ENCODE peak calls at places on chromosomes 7 and 10, in five cellular contexts. Z is body of pancreas, J is IMR-90, H is ovary, D is sigmoid colon. P is an unnamed sample.
A peak's percentile ranks its signal among the peaks of the same experiment; 100 is the strongest.

GRCh38 chr10:28492093-28492492 is 40.8 kb upstream of the WAC start:
- DNase-seq in Z (no peak), H (no peak), D (no peak), J (no peak), P (no peak)

GRCh38 chr10:103854265-103854686 is 1.1 kb downstream of the SH3PXD2A start:
- DNase-seq in D (no peak), Z (no peak), H (peak; percentile 63), J (no peak), P (peak; percentile 28)

GRCh38 chr7:83646027-83646426 is 2.9 kb downstream of the SEMA3E start:
- DNase-seq in J (no peak), D (no peak), H (no peak), Z (no peak), P (no peak)

GRCh38 chr10:132885451-132886210 is 56.7 kb downstream of the CFAP46 start:
- DNase-seq in D (peak; percentile 41), Z (no peak), J (no peak), H (no peak), P (no peak)

GRCh38 chr7:47915066-47915976 is 32.9 kb downstream of the PKD1L1 start:
- DNase-seq in D (no peak), H (no peak), Z (no peak), J (no peak), P (no peak)

GRCh38 chr10:2890093-2890492 is 177.3 kb upstream of the PFKP start:
- DNase-seq in H (no peak), Z (no peak), J (no peak), D (no peak), P (no peak)

GRCh38 chr10:44913312-44914079 is 2.4 kb downstream of the TMEM72 start:
- DNase-seq in J (no peak), H (no peak), D (no peak), Z (no peak), P (no peak)

GRCh38 chr7:30733216-30733615 is 18.7 kb upstream of the INMT start:
- DNase-seq in J (no peak), Z (no peak), H (no peak), D (no peak), P (no peak)

GRCh38 chr7:85554294-85554877 is 367.5 kb upstream of the SEMA3D start:
- DNase-seq in J (peak; percentile 82), Z (peak; percentile 37), D (no peak), H (no peak), P (peak; percentile 37)

GRCh38 chr10:34290412-34291082 is 524.5 kb downstream of the PARD3 start:
- DNase-seq in D (peak; percentile 89), Z (peak; percentile 37), J (peak; percentile 87), H (no peak), P (no peak)

GRCh38 chr7:134175724-134176350 is 48.7 kb downstream of the LRGUK start:
- DNase-seq in J (no peak), H (no peak), D (no peak), Z (no peak), P (no peak)

GRCh38 chr10:47309403-47310089 is 9.5 kb downstream of the GDF10 start:
- DNase-seq in D (no peak), J (no peak), Z (no peak), H (no peak), P (no peak)

GRCh38 chr7:129688503-129689222 is 77.1 kb downstream of the NRF1 start:
- DNase-seq in J (no peak), D (no peak), Z (no peak), H (no peak), P (no peak)

GRCh38 chr10:73247509-73248258 is 629 bp upstream of the DNAJC9 start:
- DNase-seq in Z (no peak), H (no peak), D (no peak), J (peak; percentile 33), P (no peak)

GRCh38 chr7:76338298-76339084 is 20.3 kb downstream of the YWHAG start:
- DNase-seq in Z (no peak), D (no peak), J (no peak), H (no peak), P (no peak)

GRCh38 chr7:150641854-150642253 is 9.7 kb upstream of the GIMAP6 start:
- DNase-seq in H (no peak), J (no peak), Z (no peak), D (no peak), P (no peak)

GRCh38 chr7:107966701-107967100 is 36.3 kb downstream of the LAMB1 start:
- DNase-seq in Z (no peak), J (peak; percentile 85), D (no peak), H (no peak), P (no peak)

GRCh38 chr10:59360605-59361515 is 1.5 kb downstream of the FAM13C start:
- DNase-seq in Z (no peak), D (no peak), H (no peak), J (no peak), P (no peak)

GRCh38 chr10:7956508-7956907 is 98.0 kb upstream of the GATA3 start:
- DNase-seq in Z (no peak), J (peak; percentile 84), H (no peak), D (no peak), P (no peak)

GRCh38 chr7:132622081-132622480 is 45.8 kb upstream of the PLXNA4 start:
- DNase-seq in H (no peak), J (no peak), D (no peak), Z (no peak), P (no peak)

GRCh38 chr7:55641273-55641691 is 69.0 kb upstream of the VOPP1 start:
- DNase-seq in H (peak; percentile 27), Z (peak; percentile 76), J (peak; percentile 76), D (peak; percentile 70), P (peak; percentile 61)

GRCh38 chr10:65275296-65275695 is 1650.5 kb upstream of the LRRTM3 start:
- DNase-seq in D (no peak), J (no peak), H (no peak), Z (no peak), P (no peak)

DNA sequence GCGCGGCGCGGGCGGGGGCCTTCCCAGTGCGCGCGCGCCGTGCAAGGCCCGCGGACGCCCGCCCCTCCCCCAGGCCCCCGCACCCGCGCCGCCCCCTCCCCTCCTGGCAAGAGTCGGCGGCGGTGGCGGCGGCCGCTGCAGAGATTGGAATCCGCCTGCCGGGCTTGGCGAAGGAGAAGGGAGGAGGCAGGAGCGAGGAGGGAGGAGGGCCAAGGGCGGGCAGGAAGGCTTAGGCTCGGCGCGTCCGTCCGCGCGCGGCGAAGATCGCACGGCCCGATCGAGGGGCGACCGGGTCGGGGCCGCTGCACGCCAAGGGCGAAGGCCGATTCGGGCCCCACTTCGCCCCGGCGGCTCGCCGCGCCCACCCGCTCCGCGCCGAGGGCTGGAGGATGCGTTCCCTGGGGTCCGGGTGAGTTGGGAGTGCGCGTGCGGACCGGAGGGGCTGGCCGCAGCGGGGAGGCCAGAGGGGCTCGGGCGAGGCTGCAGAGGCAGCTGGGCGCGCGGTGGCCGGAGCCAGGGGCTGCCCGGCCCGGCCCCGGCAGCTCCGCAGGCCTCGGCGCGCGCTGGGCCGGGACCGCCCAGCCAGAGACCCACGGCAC is at the start of gene BMPR1A:
- DNase-seq in H (peak; percentile 91), Z (peak; percentile 92), D (no peak), J (peak; percentile 86), P (no peak)
- TF ChIP-seq POLR2A in H (no peak), Z (no peak), D (peak; percentile 17), J (no peak), P (no peak)

DNA sequence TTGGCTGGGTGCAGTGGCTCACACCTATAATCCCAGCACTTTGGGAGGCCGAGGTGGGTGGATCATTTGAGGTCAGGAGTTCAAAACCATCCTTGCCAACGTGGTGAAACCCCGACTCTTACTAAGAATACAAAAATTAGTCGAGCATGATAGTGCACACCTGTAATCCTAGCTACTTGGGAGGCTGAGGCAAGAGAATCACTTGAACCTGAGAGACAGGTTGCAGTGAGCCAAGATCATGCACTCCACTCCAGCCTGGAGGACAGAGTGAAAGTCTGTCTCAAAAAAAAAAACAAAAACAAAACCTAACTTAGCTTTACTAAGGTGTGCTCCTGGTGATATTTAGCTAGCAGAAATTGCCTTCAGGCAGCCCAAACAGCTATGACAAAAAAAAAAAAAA is 24.3 kb upstream of the VDAC2 start:
- DNase-seq in H (no peak), J (no peak), D (no peak), Z (no peak), P (no peak)
- H3K27ac ChIP-seq in H (no peak overlapping the region), J (no peak overlapping the region), D (no peak overlapping the region), Z (no peak overlapping the region), P (no peak overlapping the region)

DNA sequence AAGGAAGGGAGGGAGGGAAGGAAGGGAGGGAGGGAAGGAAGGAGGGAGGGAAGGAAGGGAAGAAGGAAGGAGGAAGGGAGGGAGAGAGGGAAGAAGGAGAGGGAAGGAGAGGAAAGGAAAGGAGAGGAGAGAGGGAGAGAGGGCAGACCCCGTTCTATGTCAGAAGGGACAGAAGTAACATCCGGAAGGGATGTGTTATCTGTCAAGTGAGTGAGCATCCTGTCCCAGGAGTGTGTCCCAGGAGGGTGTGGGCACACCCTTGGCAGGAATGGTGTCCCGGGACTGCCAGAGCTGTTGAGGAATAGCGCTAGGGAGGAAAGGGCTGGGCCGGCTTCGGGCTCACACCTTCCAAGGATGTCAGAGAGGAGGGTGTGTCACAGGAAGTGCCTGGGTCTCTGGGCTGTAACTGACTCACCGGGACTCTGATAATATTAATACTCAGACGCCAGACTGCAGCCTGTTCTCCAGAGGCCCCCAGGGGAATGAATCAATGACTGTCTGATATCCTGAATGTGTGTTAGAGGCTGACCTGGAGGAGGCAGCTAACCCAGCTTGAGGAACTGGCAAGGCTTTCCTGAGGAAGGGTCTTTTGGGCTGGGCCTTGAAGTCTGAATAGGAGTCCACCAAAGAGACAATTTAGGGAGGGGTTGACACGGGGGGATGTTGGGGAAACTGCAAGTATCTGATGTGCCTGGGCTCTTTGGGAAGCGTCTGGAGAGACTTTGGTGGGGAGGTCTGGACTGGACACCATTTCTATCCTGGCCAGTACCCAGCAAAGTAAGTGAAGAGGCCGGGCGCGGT is 125.7 kb upstream of the TNRC18 start:
- DNase-seq in J (peak; percentile 75), D (no peak), H (no peak), Z (peak; percentile 49), P (no peak)
- TF ChIP-seq POLR2A in J (no peak), D (no peak), H (no peak), Z (no peak), P (no peak)

DNA sequence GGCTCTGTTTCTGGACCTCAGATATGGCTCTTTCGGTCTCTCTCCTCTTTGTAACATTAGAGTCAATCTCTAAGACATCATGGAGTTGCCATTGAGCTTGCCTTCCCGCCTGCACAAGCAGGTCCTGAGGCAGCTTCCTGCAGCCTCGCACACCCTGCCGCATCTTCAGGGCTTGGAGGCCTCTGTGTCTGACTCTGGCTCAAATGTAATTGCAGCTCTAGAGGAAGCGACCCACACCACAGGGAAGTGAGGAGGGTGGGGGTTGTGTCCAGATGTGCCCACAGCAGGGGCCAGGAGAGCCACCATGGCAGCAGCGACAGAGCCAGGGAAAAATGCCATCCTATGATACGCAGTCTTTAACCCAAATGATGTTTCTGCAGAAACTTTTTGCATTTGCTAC is 215.9 kb upstream of the ZNF32 start:
- DNase-seq in J (no peak), H (peak; percentile 7), Z (no peak), D (no peak), P (no peak)
- H3K27ac ChIP-seq in J (peak overlapping the region; percentile 91), H (no peak overlapping the region), Z (peak overlapping the region; percentile 52), D (peak overlapping the region; percentile 61), P (peak overlapping the region; percentile 36)

DNA sequence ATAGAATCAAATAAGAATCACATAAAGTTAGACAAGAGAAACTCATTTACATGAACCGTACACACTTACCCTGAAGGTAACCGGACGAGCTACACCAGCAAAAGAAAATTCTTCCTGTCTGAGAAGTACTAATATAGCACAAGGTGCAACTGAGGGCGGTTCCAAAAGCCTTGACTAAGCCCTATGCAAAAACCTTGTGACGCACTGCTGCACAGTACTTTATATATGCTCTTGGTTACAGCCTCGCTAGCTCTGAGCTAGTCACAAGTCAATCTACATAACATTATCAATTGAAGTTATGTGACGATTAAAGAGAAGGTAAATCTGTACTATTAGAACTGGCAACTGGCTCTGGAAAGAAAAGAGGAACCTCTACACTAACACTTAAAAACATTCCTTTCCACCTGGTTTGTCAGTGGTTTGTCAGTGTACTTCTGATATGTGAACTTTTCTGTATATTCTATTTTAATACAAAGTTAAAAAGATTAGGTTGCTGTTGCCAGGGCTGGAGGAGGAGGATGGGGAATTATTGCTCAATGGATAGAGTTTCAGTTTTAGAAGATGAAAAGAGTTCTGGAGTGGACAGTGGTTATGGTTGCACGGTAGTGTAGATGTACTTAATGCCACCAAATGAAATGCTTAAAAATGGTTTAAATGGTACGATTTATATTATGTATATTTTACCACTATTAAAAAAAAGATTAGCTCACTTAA is 21.6 kb downstream of the NT5C3A start:
- DNase-seq in Z (peak; percentile 71), D (no peak), H (no peak), J (peak; percentile 36), P (peak; percentile 64)
- TF ChIP-seq POLR2A in Z (peak; percentile 76), D (no peak), H (no peak), J (no peak), P (no peak)

P was measured in testis.